ENCODE peak calls at places on chromosomes 4 and X, in five cellular contexts. F is A549, S is cardiac muscle cell, U is iPS DF 6.9, T is aorta. R is an unnamed sample.

GRCh38 chr4:76589872-76590846 is 155.1 kb downstream of the SHROOM3 start:
- DNase-seq in T (peak; percentile 82), F (peak; percentile 34), U (peak; percentile 78), S (peak; percentile 92), R (no peak)

GRCh38 chrX:115364625-115365024 is 75.1 kb downstream of the LUZP4 start:
- DNase-seq in U (no peak), F (no peak), S (no peak), T (no peak), R (no peak)

GRCh38 chr4:181661090-181661489 is 582.1 kb upstream of the TENM3 start:
- DNase-seq in S (no peak), F (no peak), T (no peak), U (no peak), R (no peak)

GRCh38 chr4:1170156-1170804 is 2.1 kb downstream of the SPON2 start:
- DNase-seq in U (no peak), S (no peak), T (no peak), F (no peak), R (no peak)

GRCh38 chr4:124178449-124179021 is 534.0 kb downstream of the ANKRD50 start:
- DNase-seq in S (no peak), F (no peak), T (peak; percentile 68), U (no peak), R (no peak)

GRCh38 chrX:103797691-103798090 is 21.1 kb downstream of the PLP1 start:
- DNase-seq in F (no peak), U (no peak), T (no peak), S (no peak), R (no peak)

GRCh38 chrX:39469126-39469525 is 628.6 kb downstream of the BCOR start:
- DNase-seq in T (no peak), F (no peak), U (no peak), S (no peak), R (no peak)

GRCh38 chrX:72396117-72396516 is 90.4 kb upstream of the CITED1 start:
- DNase-seq in F (no peak), T (no peak), U (no peak), S (no peak), R (no peak)

GRCh38 chr4:18917689-18918088 is 896.1 kb upstream of the LCORL start:
- DNase-seq in T (no peak), S (no peak), U (no peak), F (no peak), R (no peak)

GRCh38 chr4:25814323-25814722 is 48.5 kb downstream of the SEL1L3 start:
- DNase-seq in T (peak; percentile 78), F (peak; percentile 17), U (no peak), S (no peak), R (peak; percentile 51)

GRCh38 chr4:146981651-146982050 is 36.0 kb upstream of the TTC29 start:
- DNase-seq in T (no peak), U (no peak), F (no peak), S (peak; percentile 8), R (no peak)

GRCh38 chrX:152220612-152221011 is 82.2 kb upstream of the MAGEA10 start:
- DNase-seq in U (no peak), F (no peak), T (no peak), S (no peak), R (no peak)

GRCh38 chr4:64643841-64644240 is 234.6 kb upstream of the TECRL start:
- DNase-seq in U (no peak), S (no peak), T (no peak), F (no peak), R (no peak)

GRCh38 chr4:107248571-107248970 is 212.5 kb upstream of the DKK2 start:
- DNase-seq in U (no peak), T (no peak), F (no peak), S (no peak), R (no peak)

GRCh38 chrX:150236304-150236703 is 126.8 kb upstream of the MAMLD1 start:
- DNase-seq in U (no peak), F (no peak), S (no peak), T (no peak), R (no peak)

GRCh38 chr4:130424211-130424610 is 1328.3 kb downstream of the C4orf33 start:
- DNase-seq in T (no peak), S (no peak), U (no peak), F (no peak), R (no peak)

GRCh38 chr4:131595140-131595539 is 1554.0 kb upstream of the PCDH10 start:
- DNase-seq in S (no peak), U (no peak), F (no peak), T (no peak), R (no peak)

GRCh38 chrX:15373986-15374385 is 10.2 kb downstream of the VEGFD start:
- DNase-seq in U (no peak), T (no peak), F (no peak), S (no peak), R (no peak)

GRCh38 chr4:138182838-138183426 is 59.2 kb downstream of the SLC7A11 start:
- DNase-seq in S (peak; percentile 70), T (no peak), U (no peak), F (peak; percentile 10), R (no peak)

GRCh38 chrX:109967151-109967550 is 35.8 kb upstream of the TMEM164 start:
- DNase-seq in U (no peak), F (no peak), T (no peak), S (no peak), R (no peak)

GRCh38 chr4:33054656-33055055 is 2334.5 kb downstream of the PCDH7 start:
- DNase-seq in U (no peak), T (no peak), F (no peak), S (no peak), R (no peak)

GRCh38 chr4:73620115-73620792 is at the start of gene RASSF6:
- DNase-seq in T (peak; percentile 72), F (no peak), U (no peak), S (peak; percentile 54), R (peak; percentile 72)

GRCh38 chr4:87493147-87493546 is 36.0 kb downstream of the SPARCL1 start:
- DNase-seq in U (no peak), S (no peak), T (no peak), F (no peak), R (no peak)

GRCh38 chrX:104284407-104285000 is 29.8 kb upstream of the ESX1 start:
- DNase-seq in F (no peak), S (no peak), T (no peak), U (no peak), R (no peak)

GRCh38 chrX:63913719-63914118 is 128.7 kb upstream of the ARHGEF9 start:
- DNase-seq in U (no peak), S (no peak), T (no peak), F (no peak), R (no peak)

GRCh38 chr4:154566639-154567204 is 3.9 kb downstream of the FGB start:
- DNase-seq in F (no peak), S (no peak), U (no peak), T (no peak), R (no peak)

GRCh38 chr4:130422255-130422654 is 1326.3 kb downstream of the C4orf33 start:
- DNase-seq in S (no peak), U (no peak), T (no peak), F (no peak), R (no peak)

GRCh38 chrX:74925210-74926088 is at the start of gene NEXMIF:
- DNase-seq in U (peak; percentile 1), T (no peak), F (peak; percentile 45), S (peak; percentile 70), R (peak; percentile 39)

GRCh38 chrX:36431819-36432218 is 512.3 kb downstream of the CFAP47 start:
- DNase-seq in T (no peak), S (no peak), U (no peak), F (peak; percentile 4), R (no peak)

GRCh38 chr4:124025423-124025822 is 628.8 kb downstream of the SPRY1 start:
- DNase-seq in S (no peak), U (no peak), F (no peak), T (no peak), R (no peak)

GRCh38 chrX:73877687-73878086 is 314.7 kb downstream of the CHIC1 start:
- DNase-seq in T (no peak), U (no peak), S (no peak), F (no peak), R (no peak)

GRCh38 chrX:65596270-65596669 is 61.7 kb upstream of the LAS1L start:
- DNase-seq in T (no peak), S (no peak), U (no peak), F (no peak), R (no peak)

GRCh38 chr4:54556587-54556986 is 101.2 kb upstream of the KIT start:
- DNase-seq in U (no peak), S (no peak), F (no peak), T (no peak), R (no peak)

GRCh38 chr4:54554339-54554990 is 103.3 kb upstream of the KIT start:
- DNase-seq in U (no peak), T (no peak), S (no peak), F (no peak), R (no peak)

GRCh38 chr4:54558889-54559682 is 98.7 kb upstream of the KIT start:
- DNase-seq in F (no peak), S (no peak), U (no peak), T (no peak), R (no peak)

GRCh38 chr4:54553001-54553400 is 104.8 kb upstream of the KIT start:
- DNase-seq in T (no peak), F (no peak), U (no peak), S (no peak), R (no peak)

GRCh38 chr4:54556081-54556480 is 101.7 kb upstream of the KIT start:
- DNase-seq in S (no peak), T (no peak), U (no peak), F (no peak), R (no peak)
- H3K4me1 ChIP-seq in S (no peaks in the 10 kb centered on the region), T (no peaks in the 10 kb centered on the region), U (no peaks in the 10 kb centered on the region), F (no peaks in the 10 kb centered on the region), R (no peaks in the 10 kb centered on the region)

GRCh38 chr4:78562687-78563086 is 11.1 kb downstream of the ANXA3 start:
- DNase-seq in S (no peak), T (no peak), U (no peak), F (no peak), R (no peak)
- H3K27ac ChIP-seq in S (no peak overlapping the region), T (no peak overlapping the region), U (no peak overlapping the region), F (peak overlapping the region; percentile 81), R (no peak overlapping the region)

DNA sequence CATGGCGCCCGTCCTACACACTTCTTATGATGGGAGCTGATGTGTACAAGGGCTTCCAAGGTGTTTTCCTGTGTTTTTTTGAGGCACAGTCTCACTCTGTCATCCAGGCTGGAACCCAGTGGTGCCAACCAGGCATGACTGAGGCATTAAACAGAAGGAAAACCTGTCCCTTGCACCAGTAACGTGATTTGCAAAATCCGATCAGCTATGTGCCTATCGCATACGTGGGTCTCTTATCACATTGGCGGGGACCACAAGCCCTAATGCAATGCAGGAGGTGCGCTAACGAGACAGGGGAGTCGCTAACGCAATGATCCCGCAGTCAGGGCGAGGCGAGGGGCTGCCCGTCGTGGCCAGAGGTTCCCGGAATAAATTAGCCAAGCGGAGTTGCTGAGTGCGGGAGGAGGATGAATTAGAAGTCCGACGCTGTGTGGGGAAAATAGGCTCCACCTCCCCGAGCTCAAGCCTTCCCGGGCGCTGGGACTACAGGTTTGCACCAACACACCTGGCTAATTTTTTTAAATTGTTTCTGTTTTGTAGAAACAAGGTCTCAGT is 162.7 kb downstream of the SHOX start:
- DNase-seq in S (no peak), T (no peak), F (no peak), U (no peak), R (no peak)
- H3K9me3 ChIP-seq in S (no peaks in the 10 kb centered on the region), T (no peaks in the 10 kb centered on the region), F (no peaks in the 10 kb centered on the region), U (peaks cover 1% of the 10 kb centered on the region), R (no peaks in the 10 kb centered on the region)

DNA sequence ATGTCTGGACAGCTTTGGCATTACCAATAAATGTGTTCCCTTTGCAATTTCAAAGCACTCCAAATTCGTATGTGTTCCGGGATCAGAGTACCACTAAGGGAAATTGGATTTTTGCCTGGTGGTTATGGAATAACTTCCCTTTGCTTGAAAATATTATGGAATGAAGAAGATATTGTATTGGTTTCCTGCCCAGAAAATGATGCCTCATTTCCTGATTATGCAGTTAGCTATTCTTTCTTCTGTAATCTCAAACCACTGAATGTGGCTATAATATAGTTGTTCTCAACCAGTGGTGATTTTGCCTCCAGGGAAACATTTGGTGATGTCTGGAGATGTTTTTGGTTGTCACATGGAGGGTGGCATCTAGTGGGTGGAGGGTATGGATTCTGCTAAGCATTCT is 142.9 kb downstream of the PCDH7 start:
- DNase-seq in U (no peak), T (no peak), F (no peak), S (no peak), R (no peak)
- H3K4me1 ChIP-seq in U (no peaks in the 10 kb centered on the region), T (peaks cover 8% of the 10 kb centered on the region), F (no peaks in the 10 kb centered on the region), S (peaks cover 26% of the 10 kb centered on the region), R (no peaks in the 10 kb centered on the region)